ENCODE peak calls at places on chromosomes 16 and 17, in ten cellular contexts. U, J, V, W, K, H, G, B, O and F are unnamed samples.

GRCh38 chr17:49749730-49750129 is 14.2 kb downstream of the FAM117A start:
- DNase-seq in U (no peak), J (no peak), V (no peak), W (no peak), K (no peak), H (no peak), G (no peak), B (no peak), O (no peak), F (no peak)

GRCh38 chr17:79627766-79628690 is 17.2 kb upstream of the RBFOX3 start:
- DNase-seq in U (no peak), J (no peak), V (no peak), W (no peak), K (peak; percentile 24), H (no peak), G (no peak), B (no peak), O (no peak), F (no peak)

GRCh38 chr17:45975640-45976295 is 23.3 kb upstream of the STH start:
- DNase-seq in U (no peak), J (no peak), V (no peak), W (no peak), K (no peak), H (no peak), G (no peak), B (no peak), O (no peak), F (no peak)

GRCh38 chr17:31778538-31778937 is 80.5 kb downstream of the COPRS start:
- DNase-seq in U (no peak), J (peak; percentile 76), V (peak; percentile 11), W (no peak), K (no peak), H (no peak), G (no peak), B (no peak), O (no peak), F (no peak)

GRCh38 chr17:3848229-3848628 is 2.2 kb upstream of the NCBP3 start:
- DNase-seq in U (no peak), J (peak; percentile 30), V (peak; percentile 25), W (no peak), K (no peak), H (no peak), G (no peak), B (no peak), O (no peak), F (no peak)

GRCh38 chr17:67531291-67531690 is 154.2 kb downstream of the PITPNC1 start:
- DNase-seq in U (no peak), J (no peak), V (no peak), W (no peak), K (peak; percentile 75), H (no peak), G (peak; percentile 16), B (peak; percentile 60), O (no peak), F (no peak)

GRCh38 chr17:77948690-77949114 is 9.8 kb upstream of the TNRC6C start:
- DNase-seq in U (no peak), J (peak; percentile 60), V (peak; percentile 45), W (peak; percentile 59), K (peak; percentile 70), H (no peak), G (no peak), B (no peak), O (peak; percentile 26), F (no peak)

GRCh38 chr17:57705921-57706695 is 39.0 kb downstream of the CCDC182 start:
- DNase-seq in U (no peak), J (no peak), V (no peak), W (no peak), K (no peak), H (no peak), G (no peak), B (no peak), O (no peak), F (no peak)

GRCh38 chr16:46850619-46851555 is 19.9 kb upstream of the C16orf87 start:
- DNase-seq in U (no peak), J (no peak), V (no peak), W (no peak), K (no peak), H (no peak), G (no peak), B (no peak), O (no peak), F (no peak)

GRCh38 chr16:86676216-86676800 is 98.0 kb downstream of the FOXL1 start:
- DNase-seq in U (no peak), J (peak; percentile 92), V (peak; percentile 91), W (no peak), K (no peak), H (no peak), G (no peak), B (no peak), O (no peak), F (no peak)

GRCh38 chr16:68707341-68708152 is 29.5 kb upstream of the CDH1 start:
- DNase-seq in U (no peak), J (peak; percentile 96), V (peak; percentile 96), W (peak; percentile 67), K (peak; percentile 91), H (no peak), G (no peak), B (no peak), O (no peak), F (no peak)

GRCh38 chr16:57012353-57012752 is 23.0 kb downstream of the NLRC5 start:
- DNase-seq in U (no peak), J (no peak), V (no peak), W (no peak), K (no peak), H (no peak), G (no peak), B (no peak), O (no peak), F (no peak)

GRCh38 chr16:27096375-27096774 is 29.6 kb downstream of the C16orf82 start:
- DNase-seq in U (no peak), J (no peak), V (no peak), W (no peak), K (no peak), H (no peak), G (no peak), B (no peak), O (no peak), F (no peak)

GRCh38 chr16:68493412-68494070 is 45.2 kb upstream of the SMPD3 start:
- DNase-seq in U (no peak), J (no peak), V (no peak), W (no peak), K (no peak), H (no peak), G (no peak), B (no peak), O (no peak), F (no peak)

GRCh38 chr17:77288115-77288619 is 147.4 kb downstream of the SEC14L1 start:
- DNase-seq in U (no peak), J (no peak), V (no peak), W (no peak), K (no peak), H (no peak), G (no peak), B (no peak), O (no peak), F (no peak)

GRCh38 chr17:8253801-8254200 is 4.7 kb downstream of the PFAS start:
- DNase-seq in U (no peak), J (peak; percentile 37), V (no peak), W (peak; percentile 33), K (no peak), H (no peak), G (no peak), B (no peak), O (no peak), F (no peak)

GRCh38 chr16:57609541-57610401 is 18.7 kb upstream of the ADGRG1 start:
- DNase-seq in U (peak; percentile 65), J (no peak), V (no peak), W (no peak), K (peak; percentile 30), H (no peak), G (peak; percentile 93), B (no peak), O (no peak), F (no peak)

GRCh38 chr17:71633391-71633849 is 487.4 kb upstream of the SOX9 start:
- DNase-seq in U (no peak), J (peak; percentile 94), V (peak; percentile 84), W (peak; percentile 20), K (no peak), H (no peak), G (no peak), B (no peak), O (peak; percentile 24), F (peak; percentile 56)

GRCh38 chr17:43766413-43767052 is 7.9 kb upstream of the SOST start:
- DNase-seq in U (no peak), J (peak; percentile 57), V (no peak), W (peak; percentile 58), K (peak; percentile 68), H (peak; percentile 24), G (peak; percentile 73), B (peak; percentile 53), O (peak; percentile 48), F (no peak)

GRCh38 chr17:28334176-28334575 is 1.1 kb downstream of the IFT20 start:
- DNase-seq in U (no peak), J (no peak), V (no peak), W (no peak), K (no peak), H (no peak), G (no peak), B (no peak), O (no peak), F (no peak)

GRCh38 chr16:31477220-31478216 is 5.4 kb upstream of the SLC5A2 start:
- DNase-seq in U (no peak), J (peak; percentile 68), V (no peak), W (peak; percentile 85), K (peak; percentile 92), H (peak; percentile 18), G (peak; percentile 52), B (no peak), O (no peak), F (no peak)

GRCh38 chr16:19757762-19758595 is 39.9 kb downstream of the IQCK start:
- DNase-seq in U (no peak), J (no peak), V (no peak), W (no peak), K (no peak), H (no peak), G (no peak), B (no peak), O (no peak), F (no peak)

GRCh38 chr16:66846831-66847230 is 2.6 kb downstream of the CA7 start:
- DNase-seq in U (no peak), J (no peak), V (no peak), W (no peak), K (no peak), H (no peak), G (no peak), B (no peak), O (no peak), F (no peak)

GRCh38 chr16:73170587-73170986 is 122.7 kb upstream of the ZFHX3 start:
- DNase-seq in U (no peak), J (peak; percentile 17), V (no peak), W (no peak), K (no peak), H (no peak), G (no peak), B (no peak), O (no peak), F (no peak)

GRCh38 chr17:11244781-11245180 is 3.8 kb downstream of the SHISA6 start:
- DNase-seq in U (no peak), J (no peak), V (no peak), W (no peak), K (no peak), H (no peak), G (no peak), B (no peak), O (no peak), F (no peak)

GRCh38 chr17:74892013-74892841 is 1.2 kb downstream of the FADS6 start:
- DNase-seq in U (no peak), J (no peak), V (no peak), W (no peak), K (no peak), H (no peak), G (no peak), B (peak; percentile 4), O (no peak), F (no peak)

GRCh38 chr16:674968-675883 is at the start of gene RHBDL1:
- DNase-seq in U (no peak), J (peak; percentile 55), V (no peak), W (peak; percentile 56), K (peak; percentile 83), H (no peak), G (peak; percentile 45), B (no peak), O (no peak), F (no peak)

GRCh38 chr17:299546-299945 is 53.1 kb downstream of the RPH3AL start:
- DNase-seq in U (no peak), J (no peak), V (no peak), W (no peak), K (no peak), H (no peak), G (no peak), B (no peak), O (no peak), F (no peak)